ENCODE peak calls at places on chromosomes 6 and 20, in nine cellular contexts. One of them, this sample, is unnamed.

GRCh38 chr6:107458687-107459282 is 579 bp downstream of the PDSS2 start:
- DNase-seq in hepatic stellate cell: peak; percentile 27
- DNase-seq in cerebellar cortex: peak; percentile 29
- DNase-seq in myocyte: peak; percentile 16
- DNase-seq in type B pancreatic cell: no peak
- DNase-seq in activated naive CD4-positive, alpha-beta T cell: no peak
- DNase-seq in activated CD8-positive, alpha-beta memory T cell treated with anti-CD3 and anti-CD28 coated beads for 4 hours: peak; percentile 3
- DNase-seq in globus pallidus: peak; percentile 0
- DNase-seq in iris pigment epithelial cell: peak; percentile 20
- DNase-seq in this sample: no peak

GRCh38 chr20:36092424-36093024 is 62.0 kb upstream of the EPB41L1 start:
- DNase-seq in activated CD8-positive, alpha-beta memory T cell treated with anti-CD3 and anti-CD28 coated beads for 4 hours: no peak
- DNase-seq in activated naive CD4-positive, alpha-beta T cell: no peak
- DNase-seq in type B pancreatic cell: peak; percentile 75
- DNase-seq in hepatic stellate cell: peak; percentile 49
- DNase-seq in myocyte: peak; percentile 25
- DNase-seq in cerebellar cortex: no peak
- DNase-seq in globus pallidus: no peak
- DNase-seq in iris pigment epithelial cell: peak; percentile 22
- DNase-seq in this sample: peak; percentile 57

GRCh38 chr20:16003310-16003709 is 569.9 kb downstream of the KIF16B start:
- DNase-seq in globus pallidus: no peak
- DNase-seq in type B pancreatic cell: no peak
- DNase-seq in hepatic stellate cell: no peak
- DNase-seq in cerebellar cortex: peak; percentile 38
- DNase-seq in activated CD8-positive, alpha-beta memory T cell treated with anti-CD3 and anti-CD28 coated beads for 4 hours: no peak
- DNase-seq in iris pigment epithelial cell: no peak
- DNase-seq in myocyte: no peak
- DNase-seq in activated naive CD4-positive, alpha-beta T cell: no peak
- DNase-seq in this sample: no peak

GRCh38 chr20:56897318-56897962 is 268.3 kb downstream of the TFAP2C start:
- DNase-seq in hepatic stellate cell: no peak
- DNase-seq in activated naive CD4-positive, alpha-beta T cell: no peak
- DNase-seq in myocyte: no peak
- DNase-seq in iris pigment epithelial cell: no peak
- DNase-seq in activated CD8-positive, alpha-beta memory T cell treated with anti-CD3 and anti-CD28 coated beads for 4 hours: no peak
- DNase-seq in globus pallidus: no peak
- DNase-seq in type B pancreatic cell: no peak
- DNase-seq in cerebellar cortex: no peak
- DNase-seq in this sample: no peak

GRCh38 chr6:3911614-3912336 is 62.6 kb downstream of the FAM50B start:
- DNase-seq in hepatic stellate cell: peak; percentile 84
- DNase-seq in activated naive CD4-positive, alpha-beta T cell: no peak
- DNase-seq in myocyte: peak; percentile 79
- DNase-seq in cerebellar cortex: no peak
- DNase-seq in globus pallidus: no peak
- DNase-seq in activated CD8-positive, alpha-beta memory T cell treated with anti-CD3 and anti-CD28 coated beads for 4 hours: no peak
- DNase-seq in type B pancreatic cell: no peak
- DNase-seq in iris pigment epithelial cell: peak; percentile 79
- DNase-seq in this sample: peak; percentile 23

GRCh38 chr6:50381106-50381415 is 331.3 kb upstream of the DEFB112 start:
- DNase-seq in hepatic stellate cell: no peak
- DNase-seq in myocyte: no peak
- DNase-seq in activated CD8-positive, alpha-beta memory T cell treated with anti-CD3 and anti-CD28 coated beads for 4 hours: no peak
- DNase-seq in cerebellar cortex: no peak
- DNase-seq in iris pigment epithelial cell: no peak
- DNase-seq in activated naive CD4-positive, alpha-beta T cell: no peak
- DNase-seq in type B pancreatic cell: no peak
- DNase-seq in globus pallidus: peak; percentile 1
- DNase-seq in this sample: no peak

GRCh38 chr6:39884696-39885095 is 49.6 kb downstream of the MOCS1 start:
- DNase-seq in globus pallidus: no peak
- DNase-seq in type B pancreatic cell: no peak
- DNase-seq in cerebellar cortex: no peak
- DNase-seq in activated naive CD4-positive, alpha-beta T cell: no peak
- DNase-seq in myocyte: peak; percentile 97
- DNase-seq in iris pigment epithelial cell: peak; percentile 63
- DNase-seq in activated CD8-positive, alpha-beta memory T cell treated with anti-CD3 and anti-CD28 coated beads for 4 hours: no peak
- DNase-seq in hepatic stellate cell: peak; percentile 83
- DNase-seq in this sample: no peak

GRCh38 chr20:19120569-19120968 is 91.9 kb upstream of the SLC24A3 start:
- DNase-seq in myocyte: no peak
- DNase-seq in type B pancreatic cell: no peak
- DNase-seq in globus pallidus: no peak
- DNase-seq in activated CD8-positive, alpha-beta memory T cell treated with anti-CD3 and anti-CD28 coated beads for 4 hours: no peak
- DNase-seq in cerebellar cortex: no peak
- DNase-seq in hepatic stellate cell: no peak
- DNase-seq in iris pigment epithelial cell: no peak
- DNase-seq in activated naive CD4-positive, alpha-beta T cell: no peak
- DNase-seq in this sample: no peak

GRCh38 chr6:170152111-170152926 is 138.6 kb downstream of the DLL1 start:
- DNase-seq in activated naive CD4-positive, alpha-beta T cell: no peak
- DNase-seq in globus pallidus: peak; percentile 75
- DNase-seq in activated CD8-positive, alpha-beta memory T cell treated with anti-CD3 and anti-CD28 coated beads for 4 hours: no peak
- DNase-seq in iris pigment epithelial cell: no peak
- DNase-seq in hepatic stellate cell: no peak
- DNase-seq in myocyte: no peak
- DNase-seq in type B pancreatic cell: no peak
- DNase-seq in cerebellar cortex: peak; percentile 66
- DNase-seq in this sample: peak; percentile 59

GRCh38 chr20:44017905-44018683 is 103.4 kb downstream of the TOX2 start:
- DNase-seq in type B pancreatic cell: no peak
- DNase-seq in activated naive CD4-positive, alpha-beta T cell: no peak
- DNase-seq in activated CD8-positive, alpha-beta memory T cell treated with anti-CD3 and anti-CD28 coated beads for 4 hours: no peak
- DNase-seq in iris pigment epithelial cell: peak; percentile 84
- DNase-seq in globus pallidus: no peak
- DNase-seq in cerebellar cortex: peak; percentile 67
- DNase-seq in hepatic stellate cell: peak; percentile 42
- DNase-seq in myocyte: peak; percentile 98
- DNase-seq in this sample: peak; percentile 24

GRCh38 chr6:35146453-35146852 is 5.3 kb upstream of the TCP11 start:
- DNase-seq in globus pallidus: peak; percentile 70
- DNase-seq in iris pigment epithelial cell: peak; percentile 32
- DNase-seq in activated naive CD4-positive, alpha-beta T cell: no peak
- DNase-seq in hepatic stellate cell: peak; percentile 61
- DNase-seq in myocyte: peak; percentile 68
- DNase-seq in cerebellar cortex: peak; percentile 43
- DNase-seq in activated CD8-positive, alpha-beta memory T cell treated with anti-CD3 and anti-CD28 coated beads for 4 hours: no peak
- DNase-seq in type B pancreatic cell: no peak
- DNase-seq in this sample: no peak

GRCh38 chr20:3798405-3798768 is 2.3 kb downstream of the CDC25B start:
- DNase-seq in globus pallidus: peak; percentile 65
- DNase-seq in type B pancreatic cell: no peak
- DNase-seq in cerebellar cortex: no peak
- DNase-seq in myocyte: peak; percentile 73
- DNase-seq in hepatic stellate cell: no peak
- DNase-seq in activated naive CD4-positive, alpha-beta T cell: no peak
- DNase-seq in iris pigment epithelial cell: no peak
- DNase-seq in activated CD8-positive, alpha-beta memory T cell treated with anti-CD3 and anti-CD28 coated beads for 4 hours: no peak
- DNase-seq in this sample: no peak

GRCh38 chr20:59810376-59811187 is 122.9 kb downstream of the SYCP2 start:
- DNase-seq in myocyte: no peak
- DNase-seq in activated naive CD4-positive, alpha-beta T cell: no peak
- DNase-seq in activated CD8-positive, alpha-beta memory T cell treated with anti-CD3 and anti-CD28 coated beads for 4 hours: no peak
- DNase-seq in hepatic stellate cell: no peak
- DNase-seq in globus pallidus: no peak
- DNase-seq in cerebellar cortex: no peak
- DNase-seq in type B pancreatic cell: peak; percentile 24
- DNase-seq in iris pigment epithelial cell: no peak
- DNase-seq in this sample: no peak

GRCh38 chr6:1554881-1555569 is 54.7 kb upstream of the FOXC1 start:
- DNase-seq in cerebellar cortex: peak; percentile 55
- DNase-seq in activated CD8-positive, alpha-beta memory T cell treated with anti-CD3 and anti-CD28 coated beads for 4 hours: peak; percentile 56
- DNase-seq in type B pancreatic cell: no peak
- DNase-seq in myocyte: peak; percentile 78
- DNase-seq in iris pigment epithelial cell: peak; percentile 51
- DNase-seq in hepatic stellate cell: peak; percentile 74
- DNase-seq in activated naive CD4-positive, alpha-beta T cell: peak; percentile 24
- DNase-seq in globus pallidus: peak; percentile 71
- DNase-seq in this sample: peak; percentile 54

GRCh38 chr6:129936329-129937165 is 75.4 kb upstream of the TMEM244 start:
- DNase-seq in myocyte: peak; percentile 82
- DNase-seq in type B pancreatic cell: no peak
- DNase-seq in cerebellar cortex: peak; percentile 79
- DNase-seq in iris pigment epithelial cell: peak; percentile 61
- DNase-seq in globus pallidus: peak; percentile 66
- DNase-seq in activated CD8-positive, alpha-beta memory T cell treated with anti-CD3 and anti-CD28 coated beads for 4 hours: no peak
- DNase-seq in hepatic stellate cell: no peak
- DNase-seq in activated naive CD4-positive, alpha-beta T cell: no peak
- DNase-seq in this sample: peak; percentile 43

GRCh38 chr6:13009465-13009864 is 292.9 kb downstream of the PHACTR1 start:
- DNase-seq in cerebellar cortex: no peak
- DNase-seq in hepatic stellate cell: no peak
- DNase-seq in type B pancreatic cell: no peak
- DNase-seq in globus pallidus: no peak
- DNase-seq in activated CD8-positive, alpha-beta memory T cell treated with anti-CD3 and anti-CD28 coated beads for 4 hours: no peak
- DNase-seq in activated naive CD4-positive, alpha-beta T cell: no peak
- DNase-seq in iris pigment epithelial cell: no peak
- DNase-seq in myocyte: peak; percentile 18
- DNase-seq in this sample: no peak

GRCh38 chr6:112795316-112795715 is 448.2 kb downstream of the RFPL4B start:
- DNase-seq in type B pancreatic cell: no peak
- DNase-seq in hepatic stellate cell: no peak
- DNase-seq in globus pallidus: no peak
- DNase-seq in activated naive CD4-positive, alpha-beta T cell: no peak
- DNase-seq in iris pigment epithelial cell: no peak
- DNase-seq in myocyte: no peak
- DNase-seq in cerebellar cortex: no peak
- DNase-seq in activated CD8-positive, alpha-beta memory T cell treated with anti-CD3 and anti-CD28 coated beads for 4 hours: no peak
- DNase-seq in this sample: no peak

GRCh38 chr20:1895674-1896496 is 678 bp downstream of the SIRPA start:
- DNase-seq in activated naive CD4-positive, alpha-beta T cell: no peak
- DNase-seq in hepatic stellate cell: peak; percentile 38
- DNase-seq in myocyte: no peak
- DNase-seq in iris pigment epithelial cell: peak; percentile 28
- DNase-seq in cerebellar cortex: peak; percentile 60
- DNase-seq in activated CD8-positive, alpha-beta memory T cell treated with anti-CD3 and anti-CD28 coated beads for 4 hours: no peak
- DNase-seq in type B pancreatic cell: no peak
- DNase-seq in globus pallidus: no peak
- DNase-seq in this sample: no peak

GRCh38 chr6:13624871-13625288 is 9.7 kb downstream of the NOL7 start:
- DNase-seq in activated CD8-positive, alpha-beta memory T cell treated with anti-CD3 and anti-CD28 coated beads for 4 hours: no peak
- DNase-seq in cerebellar cortex: peak; percentile 64
- DNase-seq in hepatic stellate cell: peak; percentile 29
- DNase-seq in activated naive CD4-positive, alpha-beta T cell: no peak
- DNase-seq in globus pallidus: no peak
- DNase-seq in iris pigment epithelial cell: peak; percentile 55
- DNase-seq in type B pancreatic cell: no peak
- DNase-seq in myocyte: peak; percentile 36
- DNase-seq in this sample: no peak

GRCh38 chr6:51959744-51960383 is 127.5 kb downstream of the PKHD1 start:
- DNase-seq in iris pigment epithelial cell: peak; percentile 70
- DNase-seq in type B pancreatic cell: peak; percentile 75
- DNase-seq in hepatic stellate cell: peak; percentile 5
- DNase-seq in globus pallidus: peak; percentile 51
- DNase-seq in myocyte: peak; percentile 74
- DNase-seq in cerebellar cortex: peak; percentile 57
- DNase-seq in activated CD8-positive, alpha-beta memory T cell treated with anti-CD3 and anti-CD28 coated beads for 4 hours: no peak
- DNase-seq in activated naive CD4-positive, alpha-beta T cell: no peak
- DNase-seq in this sample: peak; percentile 67

GRCh38 chr20:59958123-59958522 is at the start of gene CDH26:
- DNase-seq in myocyte: no peak
- DNase-seq in cerebellar cortex: no peak
- DNase-seq in hepatic stellate cell: no peak
- DNase-seq in globus pallidus: no peak
- DNase-seq in type B pancreatic cell: no peak
- DNase-seq in activated naive CD4-positive, alpha-beta T cell: no peak
- DNase-seq in activated CD8-positive, alpha-beta memory T cell treated with anti-CD3 and anti-CD28 coated beads for 4 hours: no peak
- DNase-seq in iris pigment epithelial cell: no peak
- DNase-seq in this sample: no peak

GRCh38 chr20:4297141-4297826 is 281.9 kb upstream of the RNF24 start:
- DNase-seq in activated CD8-positive, alpha-beta memory T cell treated with anti-CD3 and anti-CD28 coated beads for 4 hours: no peak
- DNase-seq in hepatic stellate cell: peak; percentile 29
- DNase-seq in iris pigment epithelial cell: no peak
- DNase-seq in cerebellar cortex: no peak
- DNase-seq in globus pallidus: no peak
- DNase-seq in myocyte: no peak
- DNase-seq in activated naive CD4-positive, alpha-beta T cell: no peak
- DNase-seq in type B pancreatic cell: no peak
- DNase-seq in this sample: no peak

GRCh38 chr6:5300206-5300764 is 39.0 kb downstream of the FARS2 start:
- DNase-seq in globus pallidus: no peak
- DNase-seq in myocyte: no peak
- DNase-seq in activated naive CD4-positive, alpha-beta T cell: no peak
- DNase-seq in hepatic stellate cell: no peak
- DNase-seq in activated CD8-positive, alpha-beta memory T cell treated with anti-CD3 and anti-CD28 coated beads for 4 hours: no peak
- DNase-seq in type B pancreatic cell: no peak
- DNase-seq in iris pigment epithelial cell: no peak
- DNase-seq in cerebellar cortex: no peak
- DNase-seq in this sample: no peak

GRCh38 chr6:142715386-142715785 is 229.6 kb downstream of the HIVEP2 start:
- DNase-seq in iris pigment epithelial cell: no peak
- DNase-seq in myocyte: no peak
- DNase-seq in activated CD8-positive, alpha-beta memory T cell treated with anti-CD3 and anti-CD28 coated beads for 4 hours: no peak
- DNase-seq in type B pancreatic cell: no peak
- DNase-seq in hepatic stellate cell: no peak
- DNase-seq in globus pallidus: no peak
- DNase-seq in activated naive CD4-positive, alpha-beta T cell: no peak
- DNase-seq in cerebellar cortex: no peak
- DNase-seq in this sample: no peak

GRCh38 chr6:33123732-33124524 is 48.1 kb downstream of the HLA-DPB1 start:
- DNase-seq in hepatic stellate cell: no peak
- DNase-seq in cerebellar cortex: peak; percentile 90
- DNase-seq in activated naive CD4-positive, alpha-beta T cell: no peak
- DNase-seq in activated CD8-positive, alpha-beta memory T cell treated with anti-CD3 and anti-CD28 coated beads for 4 hours: no peak
- DNase-seq in myocyte: peak; percentile 35
- DNase-seq in globus pallidus: peak; percentile 17
- DNase-seq in iris pigment epithelial cell: peak; percentile 32
- DNase-seq in type B pancreatic cell: no peak
- DNase-seq in this sample: peak; percentile 22

GRCh38 chr6:73867411-73867810 is 171.4 kb downstream of the CD109 start:
- DNase-seq in globus pallidus: no peak
- DNase-seq in iris pigment epithelial cell: no peak
- DNase-seq in cerebellar cortex: no peak
- DNase-seq in activated CD8-positive, alpha-beta memory T cell treated with anti-CD3 and anti-CD28 coated beads for 4 hours: no peak
- DNase-seq in activated naive CD4-positive, alpha-beta T cell: no peak
- DNase-seq in type B pancreatic cell: no peak
- DNase-seq in hepatic stellate cell: no peak
- DNase-seq in myocyte: no peak
- DNase-seq in this sample: no peak

GRCh38 chr6:16684195-16684689 is 77.0 kb downstream of the ATXN1 start:
- DNase-seq in iris pigment epithelial cell: peak; percentile 77
- DNase-seq in myocyte: no peak
- DNase-seq in activated naive CD4-positive, alpha-beta T cell: no peak
- DNase-seq in hepatic stellate cell: no peak
- DNase-seq in globus pallidus: no peak
- DNase-seq in activated CD8-positive, alpha-beta memory T cell treated with anti-CD3 and anti-CD28 coated beads for 4 hours: no peak
- DNase-seq in cerebellar cortex: no peak
- DNase-seq in type B pancreatic cell: no peak
- DNase-seq in this sample: no peak

GRCh38 chr20:18628330-18628941 is 40.6 kb downstream of the DTD1 start:
- DNase-seq in activated CD8-positive, alpha-beta memory T cell treated with anti-CD3 and anti-CD28 coated beads for 4 hours: no peak
- DNase-seq in activated naive CD4-positive, alpha-beta T cell: no peak
- DNase-seq in iris pigment epithelial cell: no peak
- DNase-seq in cerebellar cortex: no peak
- DNase-seq in globus pallidus: no peak
- DNase-seq in type B pancreatic cell: no peak
- DNase-seq in hepatic stellate cell: no peak
- DNase-seq in myocyte: no peak
- DNase-seq in this sample: no peak

GRCh38 chr20:48631114-48632016 is 196.4 kb downstream of the PREX1 start:
- DNase-seq in activated CD8-positive, alpha-beta memory T cell treated with anti-CD3 and anti-CD28 coated beads for 4 hours: no peak
- DNase-seq in globus pallidus: no peak
- DNase-seq in hepatic stellate cell: peak; percentile 33
- DNase-seq in activated naive CD4-positive, alpha-beta T cell: no peak
- DNase-seq in iris pigment epithelial cell: peak; percentile 44
- DNase-seq in type B pancreatic cell: no peak
- DNase-seq in cerebellar cortex: no peak
- DNase-seq in myocyte: peak; percentile 92
- DNase-seq in this sample: no peak

GRCh38 chr6:152948150-152948768 is 34.6 kb downstream of the FBXO5 start:
- DNase-seq in activated naive CD4-positive, alpha-beta T cell: no peak
- DNase-seq in hepatic stellate cell: peak; percentile 26
- DNase-seq in cerebellar cortex: peak; percentile 80
- DNase-seq in type B pancreatic cell: no peak
- DNase-seq in globus pallidus: peak; percentile 38
- DNase-seq in myocyte: peak; percentile 67
- DNase-seq in activated CD8-positive, alpha-beta memory T cell treated with anti-CD3 and anti-CD28 coated beads for 4 hours: no peak
- DNase-seq in iris pigment epithelial cell: peak; percentile 54
- DNase-seq in this sample: no peak

GRCh38 chr20:15923030-15923776 is 650.0 kb downstream of the KIF16B start:
- DNase-seq in globus pallidus: no peak
- DNase-seq in activated CD8-positive, alpha-beta memory T cell treated with anti-CD3 and anti-CD28 coated beads for 4 hours: no peak
- DNase-seq in type B pancreatic cell: no peak
- DNase-seq in activated naive CD4-positive, alpha-beta T cell: no peak
- DNase-seq in myocyte: no peak
- DNase-seq in cerebellar cortex: no peak
- DNase-seq in iris pigment epithelial cell: no peak
- DNase-seq in hepatic stellate cell: no peak
- DNase-seq in this sample: no peak